ENCODE peak calls at places on chromosomes 3 and 15, in six cellular contexts. B is HCT116, G is stomach, L is K562, H is endothelial cell of umbilical vein, M is esophagus muscularis mucosa. V is an unnamed sample.

GRCh38 chr3:160754371-160754854 is 1.6 kb upstream of the PPM1L start:
- DNase-seq in B (no peak), G (peak), L (peak), H (peak), M (no peak), V (no peak)

GRCh38 chr3:189275852-189276251 is 104.1 kb downstream of the TPRG1 start:
- DNase-seq in B (no peak), G (no peak), L (no peak), H (no peak), M (no peak), V (no peak)

GRCh38 chr15:85112997-85113396 is 131.3 kb downstream of the PDE8A start:
- DNase-seq in B (no peak), G (no peak), L (no peak), H (no peak), M (peak), V (no peak)

GRCh38 chr15:36612063-36612788 is 32.8 kb downstream of the CDIN1 start:
- DNase-seq in B (peak), G (no peak), L (no peak), H (peak), M (no peak), V (no peak)

GRCh38 chr15:95325763-95326688 is 1004.5 kb upstream of the NR2F2 start:
- DNase-seq in B (no peak), G (no peak), L (no peak), H (peak), M (no peak), V (no peak)

GRCh38 chr3:52527039-52527731 is 6.5 kb downstream of the NT5DC2 start:
- DNase-seq in B (no peak), G (no peak), L (no peak), H (no peak), M (no peak), V (no peak)

GRCh38 chr3:79461129-79461792 is 306.5 kb downstream of the ROBO1 start:
- DNase-seq in B (no peak), G (no peak), L (no peak), H (no peak), M (no peak), V (no peak)

GRCh38 chr15:60795889-60796288 is 316.9 kb upstream of the ICE2 start:
- DNase-seq in B (no peak), G (no peak), L (no peak), H (no peak), M (no peak), V (peak)

GRCh38 chr3:24359645-24360462 is 134.8 kb downstream of the THRB start:
- DNase-seq in B (no peak), G (no peak), L (no peak), H (no peak), M (no peak), V (no peak)

GRCh38 chr3:166283856-166284255 is 446.6 kb upstream of the BCHE start:
- DNase-seq in B (no peak), G (no peak), L (no peak), H (peak), M (no peak), V (no peak)

DNA sequence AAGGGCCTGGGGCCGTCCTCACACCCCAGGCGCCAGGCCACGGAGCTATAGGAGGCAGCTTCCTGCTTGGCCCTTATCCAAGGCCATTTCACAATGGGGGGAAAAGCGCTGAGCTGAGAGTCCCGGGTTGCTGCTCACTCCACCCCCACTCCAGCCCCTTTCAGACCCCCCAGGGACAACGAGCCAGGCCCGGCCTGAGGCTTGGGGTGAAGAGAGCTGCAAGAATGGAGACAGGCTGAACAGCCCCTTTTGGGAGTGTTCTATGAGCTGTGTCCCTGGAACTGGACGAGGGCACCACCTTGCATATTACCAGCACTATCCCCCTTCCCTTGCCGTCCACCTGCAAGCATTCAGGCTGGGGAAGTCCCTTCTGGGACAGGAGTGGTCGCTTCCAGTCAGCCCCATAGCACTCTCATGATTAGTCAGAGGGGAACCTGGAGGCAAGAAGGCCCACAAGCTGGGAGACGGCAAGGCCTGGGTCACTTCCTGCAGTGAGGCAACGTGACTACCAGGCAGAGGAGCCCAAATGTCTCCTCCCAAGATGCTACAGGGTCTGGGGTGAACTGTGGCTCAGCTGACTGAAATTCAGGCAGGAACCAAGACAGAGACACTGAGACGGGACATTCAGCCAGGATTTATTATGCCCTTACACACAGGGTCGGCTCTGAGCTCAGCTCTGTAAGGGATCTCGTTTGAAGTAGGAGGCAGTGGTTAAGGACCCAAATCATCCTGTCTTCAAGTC is 8.6 kb upstream of the SRP14 start:
- DNase-seq in B (no peak), G (peak), L (no peak), H (peak), M (peak), V (no peak)
- TF ChIP-seq POLR2AphosphoS5 in B (no peak), G (peak), L (no peak), H (no peak), M (no peak), V (no peak)

GRCh38 chr3:29349049-29349448 is 68.2 kb downstream of the RBMS3 start:
- DNase-seq in B (no peak), G (no peak), L (no peak), H (no peak), M (no peak), V (no peak)

GRCh38 chr3:29346828-29347227 is 66.0 kb downstream of the RBMS3 start:
- DNase-seq in B (no peak), G (no peak), L (no peak), H (no peak), M (no peak), V (no peak)

GRCh38 chr3:29347412-29347811 is 66.5 kb downstream of the RBMS3 start:
- DNase-seq in B (no peak), G (no peak), L (no peak), H (no peak), M (no peak), V (no peak)

GRCh38 chr3:29345923-29346322 is 65.1 kb downstream of the RBMS3 start:
- DNase-seq in B (no peak), G (no peak), L (no peak), H (no peak), M (no peak), V (no peak)

DNA sequence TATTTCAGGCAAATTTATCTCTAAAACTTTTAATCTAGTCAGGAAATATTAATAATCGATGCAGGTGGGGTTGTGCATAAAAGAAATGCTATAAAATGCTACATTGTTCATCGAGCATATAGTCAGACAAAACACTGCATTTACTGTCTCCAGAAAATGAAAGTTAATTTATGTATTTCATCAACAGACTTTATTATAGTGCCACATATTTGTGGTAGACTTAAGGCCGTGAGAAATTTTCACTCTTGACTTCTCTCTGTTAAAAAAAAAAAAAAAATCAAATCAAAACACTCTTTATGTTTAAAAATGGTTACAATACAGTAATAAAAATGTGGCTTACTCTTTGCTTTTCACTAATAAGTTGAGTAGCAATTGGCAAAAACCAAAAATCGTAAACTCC is 67.4 kb downstream of the RBMS3 start:
- DNase-seq in B (no peak), G (no peak), L (no peak), H (no peak), M (no peak), V (no peak)
- TF ChIP-seq POLR2AphosphoS5 in B (no peak), G (no peak), L (no peak), H (no peak), M (no peak), V (no peak)

GRCh38 chr3:100107227-100107626 is 7.1 kb downstream of the FILIP1L start:
- DNase-seq in B (no peak), G (no peak), L (no peak), H (no peak), M (no peak), V (no peak)
- TF ChIP-seq POLR2AphosphoS5 in B (no peak), G (no peak), L (no peak), H (no peak), M (no peak), V (no peak)

GRCh38 chr3:18335202-18335601 is 89.9 kb downstream of the SATB1 start:
- DNase-seq in B (no peak), G (no peak), L (no peak), H (no peak), M (no peak), V (no peak)
- TF ChIP-seq POLR2AphosphoS5 in B (no peak), G (no peak), L (no peak), H (no peak), M (no peak), V (no peak)

DNA sequence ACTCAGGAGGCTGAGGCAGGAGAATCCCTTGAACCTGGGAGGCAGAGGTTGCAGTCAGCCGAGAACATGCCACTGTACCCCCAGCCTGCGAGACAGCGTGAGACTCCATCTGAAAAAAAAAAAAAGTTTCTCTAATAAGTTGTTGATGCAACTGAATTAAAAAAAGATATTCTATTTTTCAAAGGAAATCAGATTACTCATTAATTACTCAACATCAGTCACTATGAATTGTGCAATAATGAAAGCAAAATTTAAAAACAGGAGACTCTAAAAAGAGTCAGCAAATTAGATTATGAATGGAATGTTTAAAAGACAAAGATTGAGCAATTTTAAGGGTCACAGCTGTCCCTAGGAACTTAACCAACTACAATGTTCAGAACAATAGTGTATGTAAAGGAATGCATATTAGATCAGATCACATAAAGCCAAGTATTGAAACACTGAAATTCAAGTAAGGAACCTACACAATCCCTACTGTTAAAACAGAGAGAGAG is 60.2 kb upstream of the SLC4A7 start:
- DNase-seq in B (no peak), G (no peak), L (no peak), H (peak), M (no peak), V (no peak)
- TF ChIP-seq POLR2AphosphoS5 in B (no peak), G (no peak), L (no peak), H (no peak), M (peak), V (no peak)

DNA sequence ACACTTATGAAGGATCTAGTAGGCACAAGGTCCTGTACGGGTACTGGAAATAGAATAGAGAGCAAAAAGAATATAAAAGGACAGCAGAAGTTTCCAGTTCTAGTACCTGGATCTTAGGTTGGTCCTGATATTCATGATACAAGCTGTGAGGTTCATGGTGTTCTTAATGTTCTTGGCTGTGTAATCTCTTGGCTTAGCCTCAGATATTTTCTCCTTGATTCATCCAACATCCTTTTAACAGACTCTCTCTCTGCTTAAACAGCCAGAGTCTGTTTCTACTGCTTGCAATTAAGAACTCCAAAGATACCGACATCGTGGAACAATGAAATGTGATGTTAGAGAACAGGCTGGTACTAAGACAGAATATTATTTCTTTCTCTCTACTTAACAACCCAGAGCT is 49.9 kb downstream of the CNTN3 start:
- DNase-seq in B (no peak), G (no peak), L (no peak), H (no peak), M (no peak), V (no peak)
- TF ChIP-seq POLR2AphosphoS5 in B (no peak), G (no peak), L (no peak), H (no peak), M (no peak), V (no peak)

DNA sequence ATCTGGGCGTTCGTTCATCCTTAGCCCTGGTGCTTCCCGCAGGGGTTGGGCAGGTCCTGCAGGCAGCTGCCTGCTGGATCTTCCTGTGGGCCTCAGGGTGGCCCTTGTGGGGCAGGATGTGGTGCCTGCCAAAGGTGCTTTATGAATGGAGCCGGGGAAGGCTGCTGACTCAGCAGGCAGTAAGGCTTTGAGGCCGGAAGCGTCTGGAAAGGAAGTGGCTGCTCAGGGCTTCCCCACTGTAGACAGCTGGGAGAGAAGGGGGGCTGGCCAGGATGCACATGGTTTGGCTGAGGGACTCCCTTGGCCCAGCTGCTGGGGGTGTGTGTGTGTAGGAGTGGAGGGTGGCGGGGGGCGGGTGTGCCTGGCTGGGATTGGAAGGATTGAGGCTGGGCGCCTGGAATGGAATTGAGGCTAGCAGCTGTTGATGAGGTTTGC is 12.9 kb downstream of the CD276 start:
- DNase-seq in B (no peak), G (peak), L (peak), H (peak), M (peak), V (peak)
- TF ChIP-seq POLR2AphosphoS5 in B (no peak), G (peak), L (no peak), H (peak), M (peak), V (no peak)

GRCh38 chr3:61986473-61986872 is 386.9 kb downstream of the FEZF2 start:
- DNase-seq in B (no peak), G (no peak), L (no peak), H (no peak), M (no peak), V (no peak)

GRCh38 chr3:61989681-61990080 is 383.7 kb downstream of the FEZF2 start:
- DNase-seq in B (no peak), G (no peak), L (no peak), H (no peak), M (no peak), V (no peak)

GRCh38 chr3:61991706-61992105 is 381.6 kb downstream of the FEZF2 start:
- DNase-seq in B (no peak), G (no peak), L (no peak), H (no peak), M (no peak), V (no peak)

GRCh38 chr3:61985020-61985419 is 388.3 kb downstream of the FEZF2 start:
- DNase-seq in B (no peak), G (no peak), L (no peak), H (peak), M (no peak), V (no peak)

GRCh38 chr3:61990618-61991017 is 382.7 kb downstream of the FEZF2 start:
- DNase-seq in B (no peak), G (no peak), L (no peak), H (no peak), M (no peak), V (no peak)
- TF ChIP-seq POLR2AphosphoS5 in B (no peak), G (no peak), L (no peak), H (no peak), M (no peak), V (no peak)

GRCh38 chr3:149299938-149300791 is 33.3 kb downstream of the TM4SF18 start:
- DNase-seq in B (peak), G (peak), L (no peak), H (peak), M (peak), V (no peak)
- TF ChIP-seq POLR2AphosphoS5 in B (peak), G (peak), L (no peak), H (peak), M (peak), V (no peak)

GRCh38 chr3:165195628-165196576 is at the start of gene SLITRK3:
- DNase-seq in B (no peak), G (no peak), L (no peak), H (no peak), M (no peak), V (no peak)
- TF ChIP-seq POLR2AphosphoS5 in B (no peak), G (no peak), L (no peak), H (no peak), M (no peak), V (no peak)